ENCODE peak calls at places on chromosomes 6 and 20, in five cellular contexts. G is activated naive CD4-positive, alpha-beta T cell treated with Interleukin-2 at 50 U/mL for 16 hours; D is activated naive CD8-positive, alpha-beta T cell treated with anti-CD3 and anti-CD28 coated beads, Interleukin-2, amount 50 U/mL, for 24 hours; J is RCC 7860; I is epithelial cell of esophagus. V is an unnamed sample.

GRCh38 chr6:53731906-53732636 is 62.7 kb upstream of the LRRC1 start:
- DNase-seq in I (no peak), G (no peak), J (no peak), D (no peak), V (no peak)

GRCh38 chr6:5260111-5260620 is 584 bp downstream of the LYRM4 start:
- DNase-seq in J (peak), G (peak), D (peak), I (peak), V (peak)

GRCh38 chr20:15642676-15643075 is 930.6 kb downstream of the KIF16B start:
- DNase-seq in G (no peak), J (no peak), I (no peak), D (no peak), V (no peak)

GRCh38 chr6:43835872-43836419 is 65.9 kb downstream of the VEGFA start:
- DNase-seq in J (no peak), G (no peak), D (no peak), I (no peak), V (no peak)

GRCh38 chr20:59194023-59194935 is 30.7 kb downstream of the ZNF831 start:
- DNase-seq in J (no peak), G (no peak), D (no peak), I (no peak), V (no peak)

GRCh38 chr20:17570347-17571152 is 675 bp downstream of the DSTN start:
- DNase-seq in G (no peak), D (peak), I (peak), J (no peak), V (peak)

GRCh38 chr20:21739161-21739560 is 33.7 kb downstream of the PAX1 start:
- DNase-seq in D (no peak), I (no peak), J (no peak), G (no peak), V (no peak)

GRCh38 chr6:41443616-41444525 is 102.3 kb upstream of the FOXP4 start:
- DNase-seq in I (no peak), D (no peak), G (no peak), J (no peak), V (no peak)

GRCh38 chr6:99822741-99823512 is 171.1 kb downstream of the MCHR2 start:
- DNase-seq in G (no peak), I (peak), D (no peak), J (no peak), V (peak)

GRCh38 chr20:9555781-9556180 is 41.4 kb downstream of the LAMP5 start:
- DNase-seq in G (no peak), I (peak), J (peak), D (no peak), V (peak)

GRCh38 chr6:14294270-14294951 is 176.8 kb downstream of the CD83 start:
- DNase-seq in G (no peak), I (no peak), D (no peak), J (no peak), V (peak)